ENCODE peak calls at places on chromosomes 4 and X, in ten cellular contexts. L is GM23338, T is Karpas-422, K is mesendoderm, D is endothelial cell of umbilical vein, U is PC-3, Q is PC-9, G is neural progenitor cell, N is SK-N-SH, X is DND-41. B is an unnamed sample.

GRCh38 chr4:102525099-102525498 is 23.9 kb downstream of the NFKB1 start:
- DNase-seq in L (no peak), T (no peak), K (no peak), D (no peak), U (no peak), Q (no peak), G (no peak), N (no peak), X (no peak), B (no peak)

GRCh38 chrX:33336783-33337182 is 125.4 kb upstream of the DMD start:
- DNase-seq in L (peak; percentile 15), T (peak; percentile 78), K (peak; percentile 26), D (peak; percentile 38), U (peak; percentile 29), Q (no peak), G (peak; percentile 57), N (no peak), X (no peak), B (no peak)

GRCh38 chr4:48904541-48905142 is 1.9 kb downstream of the OCIAD2 start:
- DNase-seq in L (no peak), T (peak; percentile 38), K (peak; percentile 64), D (no peak), U (no peak), Q (no peak), G (no peak), N (no peak), X (no peak), B (peak; percentile 51)

GRCh38 chr4:41143721-41144379 is 70.5 kb downstream of the APBB2 start:
- DNase-seq in L (no peak), T (no peak), K (no peak), D (peak; percentile 47), U (peak; percentile 19), Q (no peak), G (no peak), N (no peak), X (no peak), B (no peak)

GRCh38 chr4:56148428-56148827 is 199.7 kb downstream of the CEP135 start:
- DNase-seq in L (no peak), T (no peak), K (no peak), D (no peak), U (no peak), Q (no peak), G (no peak), N (no peak), X (no peak), B (no peak)

GRCh38 chr4:137960371-137961050 is 281.6 kb downstream of the SLC7A11 start:
- DNase-seq in L (no peak), T (no peak), K (no peak), D (no peak), U (peak; percentile 76), Q (no peak), G (no peak), N (no peak), X (no peak), B (peak; percentile 88)

GRCh38 chr4:40395908-40396806 is 61.0 kb downstream of the CHRNA9 start:
- DNase-seq in L (peak; percentile 47), T (no peak), K (peak; percentile 37), D (no peak), U (peak; percentile 83), Q (peak; percentile 82), G (peak; percentile 14), N (no peak), X (no peak), B (peak; percentile 11)

GRCh38 chr4:48780867-48781219 is 764 bp upstream of the FRYL start:
- DNase-seq in L (no peak), T (peak; percentile 75), K (no peak), D (peak; percentile 70), U (no peak), Q (peak; percentile 19), G (no peak), N (peak; percentile 9), X (peak; percentile 29), B (peak; percentile 42)

GRCh38 chrX:50691820-50692219 is 122.2 kb downstream of the SHROOM4 start:
- DNase-seq in L (peak; percentile 83), T (peak; percentile 90), K (peak; percentile 72), D (peak; percentile 43), U (peak; percentile 75), Q (no peak), G (peak; percentile 67), N (peak; percentile 49), X (peak; percentile 3), B (no peak)

GRCh38 chrX:75156537-75156945 is 458 bp upstream of the ABCB7 start:
- DNase-seq in L (peak; percentile 2), T (peak; percentile 55), K (peak; percentile 11), D (peak; percentile 51), U (no peak), Q (no peak), G (no peak), N (peak; percentile 26), X (peak; percentile 5), B (peak; percentile 11)

GRCh38 chr4:77881460-77882295 is 19.0 kb downstream of the MRPL1 start:
- DNase-seq in L (peak; percentile 18), T (no peak), K (peak; percentile 28), D (no peak), U (peak; percentile 72), Q (no peak), G (no peak), N (no peak), X (no peak), B (no peak)

GRCh38 chr4:56641494-56642051 is 39.5 kb downstream of the HOPX start:
- DNase-seq in L (no peak), T (no peak), K (no peak), D (peak; percentile 87), U (peak; percentile 98), Q (peak; percentile 23), G (no peak), N (no peak), X (no peak), B (peak; percentile 94)

GRCh38 chr4:184801781-184802180 is 24.0 kb downstream of the ACSL1 start:
- DNase-seq in L (no peak), T (no peak), K (peak; percentile 28), D (no peak), U (peak; percentile 45), Q (no peak), G (no peak), N (no peak), X (no peak), B (peak; percentile 75)

GRCh38 chrX:630007-630921 is at the start of gene SHOX:
- DNase-seq in L (peak; percentile 62), T (no peak), K (no peak), D (no peak), U (no peak), Q (no peak), G (peak; percentile 44), N (no peak), X (no peak), B (no peak)

DNA sequence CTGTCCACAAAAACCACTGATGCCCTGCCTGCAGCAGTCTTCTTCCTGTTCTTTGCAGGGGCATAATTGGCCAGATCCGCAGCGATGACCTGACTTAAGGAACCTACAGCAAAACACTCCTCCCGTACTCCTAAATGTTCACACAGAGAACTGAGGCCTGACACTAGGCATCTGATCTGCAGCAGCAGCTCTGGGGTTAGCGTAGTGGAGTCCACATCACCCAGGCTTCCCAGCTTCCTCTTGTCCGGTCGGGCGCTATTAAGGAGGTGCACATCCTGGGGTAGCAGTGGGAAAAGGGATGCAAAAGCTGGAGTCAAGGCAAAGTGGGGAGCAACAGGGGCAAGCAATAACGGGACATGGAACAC is 758 bp downstream of the SCFD2 start:
- DNase-seq in L (peak; percentile 19), T (peak; percentile 70), K (peak; percentile 21), D (no peak), U (peak; percentile 47), Q (peak; percentile 1), G (peak; percentile 37), N (peak; percentile 50), X (peak; percentile 26), B (no peak)
- H3K79me2 ChIP-seq in L (peaks cover 21% of the 10 kb centered on the region), T (peaks cover 58% of the 10 kb centered on the region), K (peaks cover 5% of the 10 kb centered on the region), D (peaks cover 24% of the 10 kb centered on the region), U (peaks cover 57% of the 10 kb centered on the region), Q (peaks cover 20% of the 10 kb centered on the region), G (no peaks in the 10 kb centered on the region), N (peaks cover 53% of the 10 kb centered on the region), X (peaks cover 57% of the 10 kb centered on the region), B (peaks cover 55% of the 10 kb centered on the region)

DNA sequence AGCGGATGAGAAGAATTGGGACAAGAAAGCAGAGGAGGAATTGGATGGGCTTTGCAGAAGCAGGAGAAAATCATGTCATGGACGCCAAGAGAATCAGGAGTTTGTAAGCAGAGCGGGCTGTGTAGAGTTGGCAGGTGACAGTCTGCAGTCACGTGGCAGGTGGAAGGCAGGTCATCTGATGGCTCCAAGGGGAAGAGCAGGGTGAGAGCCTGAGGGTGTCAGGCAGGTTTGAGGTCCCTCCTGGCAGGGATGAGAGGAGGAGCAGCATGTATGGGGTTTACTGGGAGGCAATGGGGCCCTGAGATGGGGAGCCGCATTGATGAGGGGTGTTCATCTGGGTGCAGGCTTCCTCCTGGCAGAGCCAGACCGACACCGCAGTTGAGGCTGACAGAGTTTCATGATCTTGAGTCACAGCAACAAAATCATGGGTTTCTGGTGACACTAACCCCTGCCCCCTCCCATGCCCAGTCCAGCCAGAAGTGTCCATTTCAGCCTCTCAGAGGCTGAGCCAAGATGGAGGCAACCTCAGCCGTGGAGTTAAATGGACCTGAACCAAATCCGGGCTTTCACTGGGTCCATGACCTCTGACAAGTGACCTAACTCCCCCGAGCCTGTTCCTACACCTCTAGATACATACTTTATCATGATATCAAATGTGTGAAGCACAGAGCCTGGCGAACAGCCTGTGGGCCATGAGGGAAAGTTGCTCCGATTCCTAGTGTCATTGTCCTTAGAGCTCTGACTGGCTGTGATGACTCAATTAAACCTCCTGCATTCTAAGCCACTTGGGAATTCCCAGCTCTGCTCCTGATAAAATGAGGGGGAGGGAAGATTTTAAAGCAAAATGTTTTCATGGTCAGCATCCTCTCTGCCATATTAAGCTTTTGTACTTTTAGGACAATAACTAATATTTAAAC is 36.1 kb downstream of the EVC start:
- DNase-seq in L (no peak), T (no peak), K (no peak), D (peak; percentile 70), U (peak; percentile 56), Q (no peak), G (no peak), N (no peak), X (no peak), B (peak; percentile 66)
- H3K4me2 ChIP-seq in L (no peak overlapping the region), T (no peak overlapping the region), K (no peak overlapping the region), D (peak overlapping the region; percentile 54), U (peak overlapping the region; percentile 67), Q (no peak overlapping the region), G (no peak overlapping the region), N (no peak overlapping the region), X (no peak overlapping the region), B (peak overlapping the region; percentile 71)

GRCh38 chrX:73963682-73964081 is 340.3 kb upstream of the ZCCHC13 start:
- DNase-seq in L (no peak), T (no peak), K (no peak), D (no peak), U (no peak), Q (no peak), G (no peak), N (no peak), X (no peak), B (no peak)
- H3K79me2 ChIP-seq in L (peaks cover 75% of the 10 kb centered on the region), T (peaks cover 96% of the 10 kb centered on the region), K (peaks cover 17% of the 10 kb centered on the region), D (peaks cover 77% of the 10 kb centered on the region), U (peaks cover 82% of the 10 kb centered on the region), Q (peaks cover 34% of the 10 kb centered on the region), G (peaks cover 100% of the 10 kb centered on the region), N (peaks cover 98% of the 10 kb centered on the region), X (peaks cover 93% of the 10 kb centered on the region), B (peaks cover 83% of the 10 kb centered on the region)

DNA sequence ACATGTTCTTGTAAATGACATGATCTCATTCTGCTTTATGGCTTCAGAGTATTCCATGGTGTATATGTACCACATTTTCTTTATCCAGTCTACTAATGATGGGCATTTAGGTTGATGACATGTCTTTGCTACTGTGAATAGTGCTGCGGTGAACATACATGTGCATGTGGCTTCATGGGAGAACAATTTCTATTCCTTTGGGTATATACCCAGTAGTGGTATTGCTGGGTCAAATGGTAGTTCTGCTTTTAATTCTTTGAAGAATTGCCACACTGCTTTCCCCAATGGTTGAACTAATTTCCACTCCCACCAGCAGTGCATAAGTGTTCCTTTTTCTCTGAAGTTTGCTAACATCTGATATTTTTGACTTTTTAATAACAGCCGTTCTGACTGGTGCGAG is 1080.3 kb downstream of the CCSER1 start:
- DNase-seq in L (no peak), T (no peak), K (no peak), D (no peak), U (no peak), Q (no peak), G (no peak), N (no peak), X (no peak), B (no peak)
- H3K4me2 ChIP-seq in L (no peak overlapping the region), T (no peak overlapping the region), K (no peak overlapping the region), D (no peak overlapping the region), U (no peak overlapping the region), Q (no peak overlapping the region), G (no peak overlapping the region), N (no peak overlapping the region), X (no peak overlapping the region), B (no peak overlapping the region)

B was measured in astrocyte.